ENCODE peak calls at places on chromosomes 13 and 19, in ten cellular contexts. D, G, U, E, O, B, S, T, X and N are unnamed samples.

GRCh38 chr13:44801990-44802389 is 187.3 kb downstream of the NUFIP1 start:
- DNase-seq in T (no peak), U (no peak), E (no peak), S (no peak), X (no peak), B (no peak), O (no peak), G (peak), D (peak), N (no peak)

GRCh38 chr13:95704510-95704909 is 27.6 kb downstream of the DNAJC3 start:
- DNase-seq in E (no peak), G (no peak), X (no peak), U (no peak), D (no peak), O (no peak), T (no peak), S (no peak), B (no peak), N (no peak)

GRCh38 chr19:35314858-35315470 is 14.0 kb upstream of the CD22 start:
- DNase-seq in G (no peak), U (no peak), S (no peak), E (no peak), D (no peak), O (no peak), T (no peak), B (no peak), X (no peak), N (no peak)

GRCh38 chr13:48561461-48562224 is 28.8 kb upstream of the RCBTB2 start:
- DNase-seq in O (no peak), X (no peak), S (no peak), D (no peak), T (no peak), G (no peak), E (no peak), B (no peak), U (no peak), N (no peak)

GRCh38 chr13:109381546-109382180 is 404.7 kb downstream of the IRS2 start:
- DNase-seq in T (no peak), D (peak), B (no peak), X (no peak), U (peak), O (no peak), E (no peak), S (no peak), G (peak), N (no peak)

GRCh38 chr19:533485-534058 is 2.0 kb downstream of the CDC34 start:
- DNase-seq in X (no peak), E (no peak), S (no peak), B (no peak), T (no peak), D (no peak), O (no peak), G (no peak), U (no peak), N (no peak)

GRCh38 chr13:91805605-91806004 is 407.2 kb downstream of the GPC5 start:
- DNase-seq in O (no peak), E (no peak), X (no peak), S (no peak), T (no peak), G (no peak), D (no peak), U (no peak), B (no peak), N (no peak)

GRCh38 chr13:35712907-35713685 is 236.6 kb upstream of the MAB21L1 start:
- DNase-seq in O (no peak), G (peak), B (no peak), S (peak), E (no peak), U (no peak), X (no peak), D (peak), T (no peak), N (no peak)

GRCh38 chr19:29467824-29468401 is 57.9 kb upstream of the VSTM2B start:
- DNase-seq in X (no peak), O (no peak), G (peak), E (peak), S (no peak), B (peak), T (no peak), D (peak), U (peak), N (no peak)

GRCh38 chr13:106534844-106535551 is 464 bp downstream of the EFNB2 start:
- DNase-seq in X (no peak), G (no peak), O (no peak), E (no peak), S (no peak), B (no peak), U (no peak), T (no peak), D (peak), N (no peak)

GRCh38 chr19:15108845-15109767 is 1.9 kb downstream of the SYDE1 start:
- DNase-seq in U (no peak), E (no peak), T (no peak), X (no peak), S (no peak), D (no peak), B (no peak), O (no peak), G (no peak), N (no peak)

GRCh38 chr13:30033681-30034447 is 183.4 kb upstream of the UBL3 start:
- DNase-seq in G (peak), U (peak), T (no peak), D (peak), B (no peak), E (peak), O (no peak), S (peak), X (no peak), N (no peak)

GRCh38 chr13:24043590-24044350 is 116.8 kb upstream of the SPATA13 start:
- DNase-seq in G (no peak), O (no peak), B (no peak), T (no peak), S (no peak), E (no peak), D (no peak), U (no peak), X (no peak), N (no peak)

GRCh38 chr13:26988059-26988769 is 183.4 kb downstream of the USP12 start:
- DNase-seq in G (no peak), B (no peak), O (no peak), X (no peak), E (no peak), U (no peak), T (no peak), D (no peak), S (no peak), N (no peak)

GRCh38 chr13:42815686-42816085 is 34.3 kb downstream of the FAM216B start:
- DNase-seq in T (no peak), U (no peak), X (no peak), B (no peak), S (no peak), D (peak), G (no peak), E (no peak), O (no peak), N (no peak)

GRCh38 chr13:76667551-76667950 is 218.7 kb downstream of the KCTD12 start:
- DNase-seq in T (no peak), B (no peak), X (no peak), G (peak), E (no peak), D (peak), U (no peak), S (peak), O (no peak), N (no peak)

GRCh38 chr19:35793381-35794165 is 18.2 kb downstream of the ARHGAP33 start:
- DNase-seq in U (no peak), O (no peak), E (no peak), D (no peak), X (no peak), S (no peak), B (no peak), T (no peak), G (no peak), N (no peak)

GRCh38 chr19:572891-573825 is 762 bp downstream of the BSG start:
- DNase-seq in B (no peak), D (peak), G (peak), E (no peak), O (no peak), S (no peak), U (no peak), T (no peak), X (no peak), N (no peak)

GRCh38 chr19:48713041-48713863 is 6.3 kb downstream of the MAMSTR start:
- DNase-seq in E (no peak), S (no peak), D (peak), G (no peak), O (no peak), T (no peak), B (no peak), X (no peak), U (no peak), N (no peak)

GRCh38 chr13:111429064-111429558 is 108.7 kb downstream of the TEX29 start:
- DNase-seq in O (peak), B (no peak), G (peak), S (no peak), X (no peak), D (peak), E (peak), U (no peak), T (no peak), N (no peak)

GRCh38 chr13:27980280-27980998 is 8.1 kb downstream of the URAD start:
- DNase-seq in X (no peak), O (no peak), D (no peak), S (no peak), T (no peak), G (no peak), U (no peak), B (no peak), E (no peak), N (no peak)

GRCh38 chr19:40690050-40690698 is at the start of gene NUMBL:
- DNase-seq in T (no peak), S (no peak), U (no peak), O (no peak), B (no peak), D (no peak), G (no peak), X (no peak), E (no peak), N (no peak)

GRCh38 chr19:10979950-10980349 is 19.1 kb downstream of the SMARCA4 start:
- DNase-seq in B (no peak), E (peak), X (no peak), T (no peak), U (no peak), O (no peak), D (no peak), S (no peak), G (no peak), N (no peak)

GRCh38 chr13:38697628-38698333 is 10.9 kb downstream of the FREM2 start:
- DNase-seq in T (no peak), D (no peak), E (no peak), O (no peak), X (no peak), B (no peak), S (no peak), G (peak), U (no peak), N (no peak)

GRCh38 chr19:56105090-56105701 is 15.9 kb downstream of the ZNF787 start:
- DNase-seq in B (no peak), O (peak), E (peak), X (no peak), U (peak), T (peak), D (peak), S (no peak), G (no peak), N (no peak)

GRCh38 chr13:59846845-59847620 is 316.7 kb downstream of the DIAPH3 start:
- DNase-seq in B (no peak), U (no peak), X (no peak), E (no peak), G (no peak), D (no peak), S (no peak), O (no peak), T (no peak), N (no peak)